ENCODE peak calls at places on chromosomes 5 and 9, in seven cellular contexts. H, U, B, Z, O, G and L are unnamed samples.

GRCh38 chr9:131657890-131658752 is 81.8 kb downstream of the RAPGEF1 start:
- DNase-seq in G (no peak), H (no peak), Z (no peak), U (no peak), O (no peak), B (peak; percentile 62), L (no peak)

GRCh38 chr5:170151105-170151831 is 45.6 kb downstream of the FOXI1 start:
- DNase-seq in G (no peak), U (peak; percentile 78), B (peak; percentile 91), Z (no peak), H (no peak), O (no peak), L (no peak)

GRCh38 chr9:6197330-6197729 is 18.3 kb upstream of the IL33 start:
- DNase-seq in B (peak; percentile 27), U (no peak), O (no peak), H (no peak), G (peak; percentile 12), Z (no peak), L (no peak)

GRCh38 chr9:22055090-22055489 is 46.0 kb upstream of the CDKN2B start:
- DNase-seq in Z (no peak), B (no peak), O (no peak), G (no peak), U (no peak), H (no peak), L (no peak)

GRCh38 chr9:109014267-109015025 is 1.1 kb upstream of the CTNNAL1 start:
- DNase-seq in G (no peak), O (no peak), U (peak; percentile 22), Z (no peak), B (peak; percentile 8), H (no peak), L (no peak)

GRCh38 chr5:137858223-137858916 is 9.3 kb upstream of the MYOT start:
- DNase-seq in B (peak; percentile 7), H (no peak), O (peak; percentile 78), G (no peak), Z (no peak), U (peak; percentile 8), L (no peak)

GRCh38 chr5:135039526-135040296 is 5.7 kb upstream of the PITX1 start:
- DNase-seq in U (no peak), B (no peak), G (no peak), H (no peak), Z (no peak), O (no peak), L (no peak)

GRCh38 chr5:42691413-42691861 is 65.2 kb upstream of the CCDC152 start:
- DNase-seq in G (no peak), U (no peak), Z (no peak), B (no peak), H (no peak), O (no peak), L (no peak)

GRCh38 chr5:78738104-78738503 is 89.5 kb upstream of the LHFPL2 start:
- DNase-seq in Z (no peak), B (no peak), G (no peak), U (no peak), O (no peak), H (no peak), L (no peak)

GRCh38 chr5:35230043-35230611 is at the start of gene PRLR:
- DNase-seq in G (no peak), Z (peak; percentile 1), U (no peak), B (no peak), O (no peak), H (no peak), L (no peak)

GRCh38 chr5:113182658-113183344 is 206.2 kb downstream of the DCP2 start:
- DNase-seq in H (no peak), U (no peak), Z (no peak), O (no peak), B (no peak), G (peak; percentile 40), L (no peak)

GRCh38 chr5:165894916-165895315 is 2389.5 kb downstream of the MAT2B start:
- DNase-seq in U (no peak), O (no peak), Z (no peak), H (no peak), G (no peak), B (no peak), L (no peak)

GRCh38 chr5:142892021-142892420 is 121.8 kb downstream of the ARHGAP26 start:
- DNase-seq in H (no peak), U (no peak), O (no peak), B (no peak), Z (no peak), G (no peak), L (no peak)

GRCh38 chr5:130151239-130151638 is 247.0 kb downstream of the CHSY3 start:
- DNase-seq in H (no peak), B (no peak), O (no peak), Z (no peak), G (no peak), U (no peak), L (no peak)

GRCh38 chr9:42852133-42852532 is 668.7 kb downstream of the SPATA31A6 start:
- DNase-seq in O (peak; percentile 35), H (no peak), U (no peak), G (no peak), Z (no peak), B (peak; percentile 68), L (peak; percentile 27)

GRCh38 chr5:82813951-82814350 is 263.2 kb downstream of the TMEM167A start:
- DNase-seq in H (no peak), U (no peak), O (no peak), Z (no peak), G (no peak), B (no peak), L (no peak)

GRCh38 chr9:93035106-93035660 is 23.3 kb upstream of the SUSD3 start:
- DNase-seq in Z (no peak), G (no peak), U (no peak), H (no peak), B (no peak), O (no peak), L (no peak)